ENCODE peak calls at places on chromosomes 5 and 9, in nine cellular contexts. One of them, this sample, is unnamed.
A peak's percentile ranks its signal among the peaks of the same experiment; 100 is the strongest.

GRCh38 chr5:150057052-150057451 is 29.3 kb downstream of the CSF1R start:
- DNase-seq in IMR-90: no peak
- DNase-seq in heart left ventricle: no peak
- DNase-seq in body of pancreas: no peak
- DNase-seq in GM12878: no peak
- DNase-seq in suprapubic skin: peak; percentile 43
- DNase-seq in prostate gland: no peak
- DNase-seq in transverse colon: no peak
- DNase-seq in ovary: no peak
- DNase-seq in this sample: no peak

GRCh38 chr9:135701067-135701967 is 668 bp upstream of the KCNT1 start:
- DNase-seq in IMR-90: no peak
- DNase-seq in heart left ventricle: no peak
- DNase-seq in body of pancreas: no peak
- DNase-seq in GM12878: no peak
- DNase-seq in suprapubic skin: no peak
- DNase-seq in prostate gland: no peak
- DNase-seq in transverse colon: no peak
- DNase-seq in ovary: peak; percentile 69
- DNase-seq in this sample: no peak

GRCh38 chr9:126148994-126149393 is 177.6 kb upstream of the MVB12B start:
- DNase-seq in IMR-90: no peak
- DNase-seq in heart left ventricle: no peak
- DNase-seq in body of pancreas: no peak
- DNase-seq in GM12878: no peak
- DNase-seq in suprapubic skin: no peak
- DNase-seq in prostate gland: no peak
- DNase-seq in transverse colon: no peak
- DNase-seq in ovary: peak; percentile 8
- DNase-seq in this sample: no peak

GRCh38 chr9:107337676-107338590 is 54.9 kb downstream of the RAD23B start:
- DNase-seq in IMR-90: no peak
- DNase-seq in heart left ventricle: no peak
- DNase-seq in body of pancreas: no peak
- DNase-seq in GM12878: no peak
- DNase-seq in suprapubic skin: no peak
- DNase-seq in prostate gland: peak; percentile 38
- DNase-seq in transverse colon: no peak
- DNase-seq in ovary: no peak
- DNase-seq in this sample: no peak

GRCh38 chr9:128886211-128886826 is 4.4 kb downstream of the LRRC8A start:
- DNase-seq in IMR-90: peak; percentile 43
- DNase-seq in heart left ventricle: no peak
- DNase-seq in body of pancreas: no peak
- DNase-seq in GM12878: no peak
- DNase-seq in suprapubic skin: no peak
- DNase-seq in prostate gland: no peak
- DNase-seq in transverse colon: no peak
- DNase-seq in ovary: no peak
- DNase-seq in this sample: no peak

GRCh38 chr5:156329197-156329611 is 2.2 kb downstream of the SGCD start:
- DNase-seq in IMR-90: no peak
- DNase-seq in heart left ventricle: peak; percentile 56
- DNase-seq in body of pancreas: no peak
- DNase-seq in GM12878: no peak
- DNase-seq in suprapubic skin: no peak
- DNase-seq in prostate gland: no peak
- DNase-seq in transverse colon: no peak
- DNase-seq in ovary: no peak
- DNase-seq in this sample: no peak

GRCh38 chr5:125976421-125977060 is 446.7 kb upstream of the GRAMD2B start:
- DNase-seq in IMR-90: no peak
- DNase-seq in heart left ventricle: no peak
- DNase-seq in body of pancreas: no peak
- DNase-seq in GM12878: no peak
- DNase-seq in suprapubic skin: no peak
- DNase-seq in prostate gland: no peak
- DNase-seq in transverse colon: no peak
- DNase-seq in ovary: no peak
- DNase-seq in this sample: no peak

GRCh38 chr5:16618138-16618897 is 1.5 kb upstream of the RETREG1 start:
- DNase-seq in IMR-90: no peak
- DNase-seq in heart left ventricle: peak; percentile 38
- DNase-seq in body of pancreas: no peak
- DNase-seq in GM12878: no peak
- DNase-seq in suprapubic skin: no peak
- DNase-seq in prostate gland: no peak
- DNase-seq in transverse colon: no peak
- DNase-seq in ovary: no peak
- DNase-seq in this sample: no peak

GRCh38 chr9:96187108-96187695 is 114.8 kb downstream of the HSD17B3 start:
- DNase-seq in IMR-90: no peak
- DNase-seq in heart left ventricle: no peak
- DNase-seq in body of pancreas: no peak
- DNase-seq in GM12878: no peak
- DNase-seq in suprapubic skin: no peak
- DNase-seq in prostate gland: peak; percentile 53
- DNase-seq in transverse colon: peak; percentile 84
- DNase-seq in ovary: no peak
- DNase-seq in this sample: no peak

DNA sequence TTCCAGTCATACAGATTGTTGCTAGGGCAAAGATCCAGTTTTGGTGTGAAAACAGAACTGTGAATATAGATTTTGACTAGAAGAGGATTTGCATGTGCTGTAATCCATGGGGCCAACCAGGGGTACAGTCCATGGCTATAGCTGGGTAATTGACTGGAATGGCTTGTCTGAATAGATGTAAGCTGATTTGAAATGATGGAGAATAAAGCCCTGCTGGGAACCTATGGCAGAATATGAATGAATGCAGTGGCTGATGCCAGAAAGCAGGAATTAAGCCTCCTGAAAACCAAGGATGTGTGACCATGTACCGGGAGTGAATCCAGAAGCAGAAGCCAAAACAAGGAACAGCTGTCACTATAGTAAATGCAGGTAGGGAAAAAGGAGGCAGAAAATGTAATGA is 748.5 kb upstream of the CDH10 start:
- DNase-seq in IMR-90: no peak
- DNase-seq in heart left ventricle: no peak
- DNase-seq in body of pancreas: no peak
- DNase-seq in GM12878: no peak
- DNase-seq in suprapubic skin: no peak
- DNase-seq in prostate gland: no peak
- DNase-seq in transverse colon: no peak
- DNase-seq in ovary: no peak
- DNase-seq in this sample: no peak
- TF ChIP-seq POLR2A in IMR-90: no peak
- TF ChIP-seq POLR2A in heart left ventricle: no peak
- TF ChIP-seq POLR2A in body of pancreas: no peak
- TF ChIP-seq POLR2A in GM12878: no peak
- TF ChIP-seq POLR2A in suprapubic skin: no peak
- TF ChIP-seq POLR2A in prostate gland: no peak
- TF ChIP-seq POLR2A in transverse colon: no peak
- TF ChIP-seq POLR2A in ovary: no peak
- TF ChIP-seq POLR2A in this sample: no peak

GRCh38 chr5:159782995-159783300 is 133.3 kb upstream of the ADRA1B start:
- DNase-seq in IMR-90: no peak
- DNase-seq in heart left ventricle: no peak
- DNase-seq in body of pancreas: no peak
- DNase-seq in GM12878: no peak
- DNase-seq in suprapubic skin: no peak
- DNase-seq in prostate gland: no peak
- DNase-seq in transverse colon: no peak
- DNase-seq in ovary: no peak
- DNase-seq in this sample: no peak

GRCh38 chr5:159785639-159786038 is 130.6 kb upstream of the ADRA1B start:
- DNase-seq in IMR-90: peak; percentile 46
- DNase-seq in heart left ventricle: no peak
- DNase-seq in body of pancreas: no peak
- DNase-seq in GM12878: no peak
- DNase-seq in suprapubic skin: no peak
- DNase-seq in prostate gland: no peak
- DNase-seq in transverse colon: no peak
- DNase-seq in ovary: no peak
- DNase-seq in this sample: no peak

GRCh38 chr5:159784993-159785392 is 131.3 kb upstream of the ADRA1B start:
- DNase-seq in IMR-90: no peak
- DNase-seq in heart left ventricle: no peak
- DNase-seq in body of pancreas: no peak
- DNase-seq in GM12878: no peak
- DNase-seq in suprapubic skin: no peak
- DNase-seq in prostate gland: no peak
- DNase-seq in transverse colon: no peak
- DNase-seq in ovary: no peak
- DNase-seq in this sample: no peak

GRCh38 chr5:159782197-159782994 is 133.9 kb upstream of the ADRA1B start:
- DNase-seq in IMR-90: no peak
- DNase-seq in heart left ventricle: no peak
- DNase-seq in body of pancreas: no peak
- DNase-seq in GM12878: no peak
- DNase-seq in suprapubic skin: no peak
- DNase-seq in prostate gland: no peak
- DNase-seq in transverse colon: no peak
- DNase-seq in ovary: no peak
- DNase-seq in this sample: no peak

DNA sequence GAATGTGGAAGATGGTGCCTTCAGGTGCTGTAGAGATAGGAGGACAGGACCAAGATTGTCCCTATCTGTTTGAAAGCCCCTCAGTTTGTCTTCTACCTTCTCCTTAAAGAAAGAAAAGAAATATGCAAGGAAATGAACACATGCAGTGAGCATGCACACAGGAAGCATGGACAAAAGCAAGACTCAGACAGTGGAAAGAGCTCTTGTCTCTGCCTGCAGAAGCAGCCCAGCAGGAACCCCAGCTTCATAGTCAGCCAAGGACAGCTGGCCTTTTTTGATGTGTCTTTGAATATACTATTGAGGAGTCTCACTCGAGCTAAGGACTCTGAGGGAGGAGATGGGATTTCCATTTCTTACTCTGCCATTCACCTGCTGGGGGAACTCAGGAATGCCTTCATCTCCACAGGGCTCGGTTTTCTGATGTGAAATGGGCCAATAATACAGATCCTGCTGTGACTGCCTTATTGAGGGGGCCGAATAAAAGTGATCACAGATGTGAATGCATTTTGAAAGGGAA is 132.5 kb upstream of the ADRA1B start:
- DNase-seq in IMR-90: no peak
- DNase-seq in heart left ventricle: no peak
- DNase-seq in body of pancreas: no peak
- DNase-seq in GM12878: no peak
- DNase-seq in suprapubic skin: no peak
- DNase-seq in prostate gland: no peak
- DNase-seq in transverse colon: no peak
- DNase-seq in ovary: no peak
- DNase-seq in this sample: no peak
- H3K27ac ChIP-seq in IMR-90: no peak overlapping the region
- H3K27ac ChIP-seq in heart left ventricle: no peak overlapping the region
- H3K27ac ChIP-seq in body of pancreas: no peak overlapping the region
- H3K27ac ChIP-seq in GM12878: no peak overlapping the region
- H3K27ac ChIP-seq in suprapubic skin: no peak overlapping the region
- H3K27ac ChIP-seq in prostate gland: no peak overlapping the region
- H3K27ac ChIP-seq in transverse colon: no peak overlapping the region
- H3K27ac ChIP-seq in ovary: no peak overlapping the region
- H3K27ac ChIP-seq in this sample: no peak overlapping the region

GRCh38 chr9:131713016-131713415 is 26.9 kb downstream of the RAPGEF1 start:
- DNase-seq in IMR-90: no peak
- DNase-seq in heart left ventricle: no peak
- DNase-seq in body of pancreas: peak; percentile 60
- DNase-seq in GM12878: no peak
- DNase-seq in suprapubic skin: no peak
- DNase-seq in prostate gland: no peak
- DNase-seq in transverse colon: no peak
- DNase-seq in ovary: no peak
- DNase-seq in this sample: no peak

GRCh38 chr9:131715906-131716305 is 24.0 kb downstream of the RAPGEF1 start:
- DNase-seq in IMR-90: no peak
- DNase-seq in heart left ventricle: peak; percentile 76
- DNase-seq in body of pancreas: no peak
- DNase-seq in GM12878: no peak
- DNase-seq in suprapubic skin: no peak
- DNase-seq in prostate gland: no peak
- DNase-seq in transverse colon: no peak
- DNase-seq in ovary: no peak
- DNase-seq in this sample: peak; percentile 51

GRCh38 chr9:131712151-131712716 is 27.6 kb downstream of the RAPGEF1 start:
- DNase-seq in IMR-90: no peak
- DNase-seq in heart left ventricle: no peak
- DNase-seq in body of pancreas: no peak
- DNase-seq in GM12878: no peak
- DNase-seq in suprapubic skin: no peak
- DNase-seq in prostate gland: no peak
- DNase-seq in transverse colon: no peak
- DNase-seq in ovary: no peak
- DNase-seq in this sample: no peak

GRCh38 chr9:131714821-131715220 is 25.1 kb downstream of the RAPGEF1 start:
- DNase-seq in IMR-90: no peak
- DNase-seq in heart left ventricle: no peak
- DNase-seq in body of pancreas: no peak
- DNase-seq in GM12878: no peak
- DNase-seq in suprapubic skin: no peak
- DNase-seq in prostate gland: no peak
- DNase-seq in transverse colon: no peak
- DNase-seq in ovary: no peak
- DNase-seq in this sample: no peak

GRCh38 chr9:131714161-131714646 is 25.7 kb downstream of the RAPGEF1 start:
- DNase-seq in IMR-90: peak; percentile 91
- DNase-seq in heart left ventricle: peak; percentile 83
- DNase-seq in body of pancreas: no peak
- DNase-seq in GM12878: no peak
- DNase-seq in suprapubic skin: peak; percentile 81
- DNase-seq in prostate gland: peak; percentile 65
- DNase-seq in transverse colon: no peak
- DNase-seq in ovary: peak; percentile 46
- DNase-seq in this sample: no peak
- TF ChIP-seq POLR2A in IMR-90: peak; percentile 37
- TF ChIP-seq POLR2A in heart left ventricle: no peak
- TF ChIP-seq POLR2A in body of pancreas: peak; percentile 33
- TF ChIP-seq POLR2A in GM12878: no peak
- TF ChIP-seq POLR2A in suprapubic skin: no peak
- TF ChIP-seq POLR2A in prostate gland: no peak
- TF ChIP-seq POLR2A in transverse colon: no peak
- TF ChIP-seq POLR2A in ovary: no peak
- TF ChIP-seq POLR2A in this sample: no peak

DNA sequence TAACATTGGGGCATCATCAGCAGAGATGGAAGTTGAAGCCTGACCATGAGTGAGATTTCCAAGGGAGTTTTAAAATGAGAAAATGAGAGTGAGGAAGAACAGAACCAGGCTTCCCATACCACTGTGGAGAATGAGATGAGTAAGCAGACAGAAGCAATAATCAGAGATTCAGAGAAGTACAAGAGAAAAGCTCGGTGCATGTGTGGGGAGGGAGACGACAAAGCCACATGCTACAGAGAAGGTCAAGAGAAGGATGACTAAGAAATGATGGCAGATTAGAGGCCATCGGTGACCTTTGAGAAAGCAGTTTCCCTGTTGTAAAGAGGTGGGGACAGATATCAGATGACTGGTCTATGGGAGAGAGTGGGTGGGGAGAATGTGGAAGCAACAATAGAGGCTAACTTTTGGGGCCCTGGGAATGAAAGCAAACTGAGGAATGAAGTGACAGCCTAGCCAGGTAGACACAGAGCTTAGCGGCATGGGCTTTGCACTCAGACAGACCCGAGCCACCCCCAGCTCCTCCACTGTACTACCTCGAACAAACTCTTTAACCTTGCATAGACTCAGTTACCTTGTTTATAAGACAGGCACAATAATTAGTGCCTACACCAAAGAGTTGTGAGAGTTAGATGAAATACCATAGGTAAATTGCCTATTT is 207.7 kb downstream of the PIK3R1 start:
- DNase-seq in IMR-90: no peak
- DNase-seq in heart left ventricle: no peak
- DNase-seq in body of pancreas: no peak
- DNase-seq in GM12878: no peak
- DNase-seq in suprapubic skin: no peak
- DNase-seq in prostate gland: no peak
- DNase-seq in transverse colon: no peak
- DNase-seq in ovary: no peak
- DNase-seq in this sample: no peak
- H3K27ac ChIP-seq in IMR-90: no peak overlapping the region
- H3K27ac ChIP-seq in heart left ventricle: no peak overlapping the region
- H3K27ac ChIP-seq in body of pancreas: no peak overlapping the region
- H3K27ac ChIP-seq in GM12878: no peak overlapping the region
- H3K27ac ChIP-seq in suprapubic skin: no peak overlapping the region
- H3K27ac ChIP-seq in prostate gland: no peak overlapping the region
- H3K27ac ChIP-seq in transverse colon: peak overlapping the region; percentile 38
- H3K27ac ChIP-seq in ovary: no peak overlapping the region
- H3K27ac ChIP-seq in this sample: no peak overlapping the region